ENCODE peak calls at places on chromosome 2, in seven cellular contexts. N is activated CD8-positive, alpha-beta T cell treated with anti-CD3 and anti-CD28 coated beads for 36 hours; O is A549; J is heart right ventricle; V is cardiac muscle cell; Y is lower lobe of right lung; L is tibial artery. I is an unnamed sample.

GRCh38 chr2:135996304-135996703 is 10.9 kb upstream of the DARS1 start:
- DNase-seq in N (peak; percentile 36), O (no peak), J (no peak), V (no peak), Y (no peak), L (no peak), I (no peak)

GRCh38 chr2:161650116-161651015 is 26.1 kb downstream of the SLC4A10 start:
- DNase-seq in N (no peak), O (no peak), J (no peak), V (no peak), Y (peak; percentile 26), L (no peak), I (no peak)

GRCh38 chr2:133130548-133131246 is 437.6 kb downstream of the NCKAP5 start:
- DNase-seq in N (no peak), O (no peak), J (no peak), V (no peak), Y (no peak), L (no peak), I (no peak)

GRCh38 chr2:150028337-150028736 is 440.8 kb upstream of the MMADHC start:
- DNase-seq in N (no peak), O (no peak), J (no peak), V (no peak), Y (no peak), L (no peak), I (no peak)

GRCh38 chr2:35960596-35960995 is 395.0 kb upstream of the CRIM1 start:
- DNase-seq in N (no peak), O (no peak), J (no peak), V (no peak), Y (no peak), L (no peak), I (no peak)

GRCh38 chr2:8514748-8515389 is 167.0 kb upstream of the ID2 start:
- DNase-seq in N (peak; percentile 87), O (no peak), J (no peak), V (no peak), Y (peak; percentile 3), L (no peak), I (peak; percentile 5)

GRCh38 chr2:11311543-11311942 is 32.9 kb downstream of the ROCK2 start:
- DNase-seq in N (no peak), O (no peak), J (no peak), V (no peak), Y (no peak), L (no peak), I (no peak)

GRCh38 chr2:57698935-57699449 is 347.6 kb upstream of the VRK2 start:
- DNase-seq in N (no peak), O (no peak), J (no peak), V (no peak), Y (no peak), L (no peak), I (no peak)

GRCh38 chr2:182360012-182360662 is 66.7 kb downstream of the PDE1A start:
- DNase-seq in N (no peak), O (no peak), J (peak; percentile 11), V (peak; percentile 94), Y (no peak), L (peak; percentile 49), I (no peak)

GRCh38 chr2:854460-854859 is 96.2 kb upstream of the SNTG2 start:
- DNase-seq in N (peak; percentile 70), O (peak; percentile 33), J (no peak), V (peak; percentile 22), Y (no peak), L (no peak), I (no peak)

GRCh38 chr2:88055049-88055435 is 541 bp downstream of the KRCC1 start:
- DNase-seq in N (no peak), O (peak; percentile 37), J (no peak), V (peak; percentile 43), Y (no peak), L (no peak), I (no peak)

GRCh38 chr2:71361631-71362030 is 30.0 kb downstream of the ZNF638 start:
- DNase-seq in N (no peak), O (no peak), J (no peak), V (no peak), Y (no peak), L (no peak), I (no peak)

GRCh38 chr2:219488844-219489194 is 9.9 kb upstream of the GMPPA start:
- DNase-seq in N (no peak), O (no peak), J (no peak), V (no peak), Y (no peak), L (no peak), I (no peak)

GRCh38 chr2:219490600-219491130 is 8.0 kb upstream of the GMPPA start:
- DNase-seq in N (no peak), O (no peak), J (no peak), V (no peak), Y (no peak), L (no peak), I (no peak)

GRCh38 chr2:219491278-219491967 is 7.3 kb upstream of the GMPPA start:
- DNase-seq in N (no peak), O (no peak), J (no peak), V (no peak), Y (no peak), L (no peak), I (no peak)

GRCh38 chr2:219489315-219489714 is 9.4 kb upstream of the GMPPA start:
- DNase-seq in N (no peak), O (no peak), J (no peak), V (no peak), Y (no peak), L (no peak), I (no peak)

DNA sequence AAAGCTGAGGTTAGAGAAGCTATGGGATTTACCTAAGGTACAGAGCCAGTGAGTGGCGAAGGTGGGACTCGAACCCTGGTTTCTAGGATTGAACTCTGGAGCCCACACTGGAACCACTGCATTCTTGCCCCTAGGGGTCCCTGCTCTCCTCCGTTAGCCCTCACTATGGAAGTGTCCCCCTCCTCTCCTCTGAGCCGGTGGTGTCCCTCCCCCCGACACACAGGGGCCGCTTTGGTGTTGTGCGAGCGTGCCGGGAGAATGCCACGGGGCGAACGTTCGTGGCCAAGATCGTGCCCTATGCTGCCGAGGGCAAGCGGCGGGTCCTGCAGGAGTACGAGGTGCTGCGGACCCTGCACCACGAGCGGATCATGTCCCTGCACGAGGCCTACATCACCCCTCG is 8.5 kb upstream of the GMPPA start:
- DNase-seq in N (no peak), O (no peak), J (no peak), V (no peak), Y (no peak), L (no peak), I (no peak)
- TF ChIP-seq CTCF in N (no peak), O (no peak), J (no peak), V (peak; percentile 6), Y (no peak), L (no peak), I (peak; percentile 45)

DNA sequence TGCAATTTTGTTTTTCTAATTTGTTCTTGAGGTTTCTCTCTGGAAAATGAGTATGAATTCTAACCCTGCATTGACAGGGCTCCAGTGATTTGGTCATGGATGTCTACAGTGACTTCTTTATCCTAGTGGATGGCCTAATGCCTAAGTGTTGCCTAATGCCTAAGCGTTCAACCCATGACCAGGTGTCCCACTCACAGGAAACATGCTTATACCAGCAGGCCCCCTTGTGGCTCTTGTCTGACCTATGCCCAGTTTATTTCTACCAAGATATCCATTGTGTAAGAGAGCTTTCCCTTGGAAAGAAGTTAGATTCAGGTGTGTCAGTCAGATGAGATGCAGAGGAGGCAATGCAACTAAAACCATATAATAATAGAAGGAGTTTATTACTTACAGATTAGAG is 77.8 kb upstream of the HNMT start:
- DNase-seq in N (no peak), O (no peak), J (no peak), V (peak; percentile 9), Y (no peak), L (no peak), I (no peak)
- TF ChIP-seq CTCF in N (no peak), O (no peak), J (no peak), V (no peak), Y (no peak), L (no peak), I (no peak)

GRCh38 chr2:104077573-104077972 is 776.3 kb upstream of the POU3F3 start:
- DNase-seq in N (no peak), O (no peak), J (no peak), V (no peak), Y (no peak), L (no peak), I (no peak)

DNA sequence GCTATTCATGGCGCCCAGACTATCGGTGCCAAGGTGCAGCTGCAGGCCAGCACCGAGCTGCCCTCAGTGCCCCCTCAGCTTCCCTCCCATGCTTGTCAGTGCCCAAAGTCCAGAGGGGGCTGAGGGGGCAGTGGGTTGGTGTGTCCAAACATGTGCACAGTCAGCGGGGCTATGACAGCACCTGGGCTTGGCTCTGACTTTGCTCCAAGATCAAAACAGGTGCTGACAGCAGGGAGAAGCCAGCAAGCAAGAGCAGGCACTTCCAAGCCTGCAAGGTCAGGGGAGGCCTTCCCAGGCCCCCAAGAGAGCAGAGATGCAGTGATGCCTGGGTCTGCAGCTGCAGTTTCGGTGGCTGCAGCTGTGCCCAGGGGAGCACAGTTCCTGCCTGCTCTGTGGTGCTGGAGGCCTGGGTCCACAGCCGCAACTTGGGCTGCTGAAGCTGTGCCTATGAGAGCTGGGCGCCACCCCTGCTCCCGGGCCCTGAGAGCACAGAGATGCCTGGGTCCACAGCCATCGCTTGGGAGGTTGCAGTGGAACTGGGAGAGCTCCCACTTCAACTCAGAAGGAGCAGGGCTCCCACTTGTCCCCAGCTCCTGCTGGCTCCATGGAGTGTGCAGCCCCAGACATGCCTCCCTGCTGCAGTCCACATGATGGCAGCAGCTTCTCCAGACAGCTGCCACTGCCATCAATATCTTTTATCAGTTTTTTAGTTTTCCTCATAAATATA is 775.3 kb upstream of the POU3F3 start:
- DNase-seq in N (no peak), O (no peak), J (peak; percentile 6), V (no peak), Y (no peak), L (no peak), I (no peak)
- TF ChIP-seq CTCF in N (no peak), O (peak; percentile 35), J (no peak), V (no peak), Y (no peak), L (no peak), I (peak; percentile 72)

GRCh38 chr2:236703310-236703709 is 133.7 kb downstream of the ACKR3 start:
- DNase-seq in N (no peak), O (no peak), J (no peak), V (no peak), Y (no peak), L (no peak), I (no peak)

GRCh38 chr2:236702693-236703092 is 133.1 kb downstream of the ACKR3 start:
- DNase-seq in N (no peak), O (no peak), J (no peak), V (no peak), Y (no peak), L (no peak), I (no peak)

GRCh38 chr2:236703906-236704305 is 134.3 kb downstream of the ACKR3 start:
- DNase-seq in N (no peak), O (no peak), J (no peak), V (no peak), Y (no peak), L (no peak), I (no peak)

GRCh38 chr2:236698008-236698407 is 128.4 kb downstream of the ACKR3 start:
- DNase-seq in N (no peak), O (no peak), J (no peak), V (no peak), Y (no peak), L (no peak), I (no peak)

DNA sequence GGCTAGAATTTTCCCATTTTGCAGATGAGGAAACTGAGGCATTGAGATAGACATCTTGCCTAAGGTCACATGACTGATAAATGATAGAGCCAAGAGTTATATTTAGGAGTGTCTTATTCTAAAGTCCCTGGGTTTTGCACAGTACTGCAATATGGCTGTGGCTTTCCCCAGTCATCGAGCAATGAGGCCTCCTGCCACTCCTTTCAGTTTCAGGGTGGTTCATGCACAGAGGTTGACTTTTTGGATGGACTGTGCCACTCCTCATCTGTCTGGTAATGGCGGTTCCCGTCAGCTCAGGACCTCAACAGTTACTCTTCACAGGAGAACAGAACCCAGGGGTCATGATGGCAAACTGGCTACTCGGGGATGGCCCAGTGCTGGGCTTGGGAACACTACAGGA is 131.1 kb downstream of the ACKR3 start:
- DNase-seq in N (no peak), O (no peak), J (no peak), V (no peak), Y (no peak), L (no peak), I (no peak)
- TF ChIP-seq CTCF in N (no peak), O (no peak), J (no peak), V (no peak), Y (no peak), L (no peak), I (no peak)